ENCODE peak calls at places on chromosome 2, in four cellular contexts. X is cardiac fibroblast, A is astrocyte, E is HFF-Myc. S is an unnamed sample.

GRCh38 chr2:218396688-218397501 is 2.8 kb upstream of the CTDSP1 start:
- DNase-seq in X (peak), A (peak), E (no peak), S (peak)

GRCh38 chr2:9573840-9574239 is 18.2 kb upstream of the ADAM17 start:
- DNase-seq in A (no peak), E (no peak), X (no peak), S (no peak)

GRCh38 chr2:120787512-120788348 is 52.1 kb downstream of the GLI2 start:
- DNase-seq in E (no peak), A (no peak), X (no peak), S (no peak)

GRCh38 chr2:201448701-201449100 is 2.6 kb downstream of the TRAK2 start:
- DNase-seq in X (no peak), E (no peak), A (no peak), S (no peak)

GRCh38 chr2:226683196-226683595 is 116.4 kb downstream of the IRS1 start:
- DNase-seq in A (peak), E (no peak), X (peak), S (no peak)

GRCh38 chr2:237574894-237575868 is 8.8 kb downstream of the PRLH start:
- DNase-seq in X (peak), A (peak), E (no peak), S (no peak)

GRCh38 chr2:229719926-229720652 is 5.7 kb upstream of the DNER start:
- DNase-seq in E (no peak), A (peak), X (no peak), S (no peak)

GRCh38 chr2:19883971-19884720 is 17.6 kb downstream of the TTC32 start:
- DNase-seq in E (no peak), A (no peak), X (no peak), S (no peak)

GRCh38 chr2:100289020-100289419 is 33.3 kb downstream of the LONRF2 start:
- DNase-seq in E (no peak), A (no peak), X (no peak), S (no peak)

GRCh38 chr2:104443137-104443536 is 410.8 kb upstream of the POU3F3 start:
- DNase-seq in A (no peak), X (no peak), E (no peak), S (no peak)

GRCh38 chr2:240023792-240024191 is 1.4 kb downstream of the NDUFA10 start:
- DNase-seq in A (no peak), X (no peak), E (no peak), S (no peak)

GRCh38 chr2:191304939-191305875 is 60.0 kb downstream of the MYO1B start:
- DNase-seq in X (peak), E (peak), A (peak), S (peak)

GRCh38 chr2:69762513-69763494 is 20.9 kb downstream of the ANXA4 start:
- DNase-seq in E (no peak), A (no peak), X (no peak), S (no peak)

GRCh38 chr2:135701442-135701841 is 40.2 kb upstream of the UBXN4 start:
- DNase-seq in E (no peak), X (peak), A (peak), S (no peak)

GRCh38 chr2:130806370-130806769 is 30.3 kb upstream of the ARHGEF4 start:
- DNase-seq in X (no peak), E (no peak), A (no peak), S (peak)

GRCh38 chr2:190466819-190467444 is 58.8 kb downstream of the MFSD6 start:
- DNase-seq in E (peak), X (no peak), A (no peak), S (no peak)

GRCh38 chr2:135820003-135820618 is 16.9 kb downstream of the LCT start:
- DNase-seq in A (peak), X (no peak), E (no peak), S (no peak)

GRCh38 chr2:237726401-237726830 is 72.2 kb upstream of the RBM44 start:
- DNase-seq in A (peak), E (peak), X (peak), S (peak)

GRCh38 chr2:12197133-12197532 is 450.7 kb downstream of the LPIN1 start:
- DNase-seq in A (no peak), E (no peak), X (no peak), S (no peak)

GRCh38 chr2:241110607-241111442 is 8.7 kb upstream of the MTERF4 start:
- DNase-seq in A (no peak), E (no peak), X (no peak), S (no peak)

GRCh38 chr2:233961905-233962304 is 44.7 kb downstream of the TRPM8 start:
- DNase-seq in E (no peak), X (no peak), A (no peak), S (no peak)

GRCh38 chr2:101725515-101726192 is 28.1 kb downstream of the MAP4K4 start:
- DNase-seq in X (peak), A (no peak), E (no peak), S (no peak)

GRCh38 chr2:63777816-63778215 is 63.9 kb upstream of the UGP2 start:
- DNase-seq in E (no peak), X (no peak), A (no peak), S (no peak)

GRCh38 chr2:105344704-105345345 is 7.5 kb downstream of the C2orf49 start:
- DNase-seq in E (no peak), A (no peak), X (peak), S (no peak)

GRCh38 chr2:239313251-239313650 is 87.6 kb downstream of the HDAC4 start:
- DNase-seq in A (no peak), E (no peak), X (no peak), S (no peak)

GRCh38 chr2:172097557-172098131 is 5.1 kb downstream of the DLX2 start:
- DNase-seq in E (no peak), A (no peak), X (no peak), S (no peak)

GRCh38 chr2:237601453-237602116 is 11.1 kb upstream of the RAB17 start:
- DNase-seq in E (no peak), A (no peak), X (no peak), S (no peak)

GRCh38 chr2:70472256-70472905 is 81.2 kb downstream of the TGFA start:
- DNase-seq in E (no peak), X (peak), A (no peak), S (no peak)

GRCh38 chr2:230960026-230960425 is 35.0 kb upstream of the GPR55 start:
- DNase-seq in X (no peak), E (no peak), A (no peak), S (peak)

GRCh38 chr2:230964136-230964730 is 31.7 kb upstream of the SPATA3 start:
- DNase-seq in A (no peak), X (no peak), E (no peak), S (peak)

GRCh38 chr2:230957756-230958391 is 32.8 kb upstream of the GPR55 start:
- DNase-seq in X (no peak), E (no peak), A (no peak), S (no peak)

GRCh38 chr2:230958803-230959756 is 34.0 kb upstream of the GPR55 start:
- DNase-seq in A (no peak), X (no peak), E (no peak), S (peak)

GRCh38 chr2:230961091-230961491 is 34.8 kb upstream of the SPATA3 start:
- DNase-seq in A (peak), E (no peak), X (no peak), S (peak)
- H3K4me3 ChIP-seq in A (no peak), E (no peak), X (no peak), S (no peak)

GRCh38 chr2:40867829-40868228 is 415.9 kb upstream of the SLC8A1 start:
- DNase-seq in X (no peak), E (no peak), A (no peak), S (no peak)
- H3K4me3 ChIP-seq in X (no peak), E (no peak), A (no peak), S (no peak)

GRCh38 chr2:118761791-118762190 is 85.7 kb downstream of the EN1 start:
- DNase-seq in E (no peak), A (no peak), X (no peak), S (no peak)

GRCh38 chr2:118764855-118765254 is 82.6 kb downstream of the EN1 start:
- DNase-seq in A (no peak), E (no peak), X (no peak), S (no peak)

DNA sequence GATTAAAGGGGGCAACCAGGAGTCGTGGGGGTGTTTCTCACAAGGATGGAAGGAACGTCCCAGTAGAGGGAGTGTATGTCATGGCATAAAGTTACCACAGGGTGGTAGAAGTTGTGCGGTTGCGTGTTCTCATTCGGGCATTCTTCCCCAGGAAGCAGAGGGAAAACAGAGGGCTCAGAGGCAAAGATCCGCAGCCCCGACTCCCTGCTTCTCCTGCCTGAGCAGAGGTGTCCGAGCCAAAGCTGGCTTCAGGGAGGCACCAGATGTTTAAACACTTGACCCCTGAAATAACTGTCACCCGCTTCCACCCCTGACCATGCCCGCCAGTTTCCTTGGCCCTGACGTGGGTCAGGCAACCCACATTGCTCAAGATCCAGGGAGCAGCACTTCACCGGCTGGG is 83.7 kb downstream of the EN1 start:
- DNase-seq in E (no peak), A (peak), X (peak), S (no peak)
- H3K4me3 ChIP-seq in E (no peak), A (no peak), X (no peak), S (no peak)

DNA sequence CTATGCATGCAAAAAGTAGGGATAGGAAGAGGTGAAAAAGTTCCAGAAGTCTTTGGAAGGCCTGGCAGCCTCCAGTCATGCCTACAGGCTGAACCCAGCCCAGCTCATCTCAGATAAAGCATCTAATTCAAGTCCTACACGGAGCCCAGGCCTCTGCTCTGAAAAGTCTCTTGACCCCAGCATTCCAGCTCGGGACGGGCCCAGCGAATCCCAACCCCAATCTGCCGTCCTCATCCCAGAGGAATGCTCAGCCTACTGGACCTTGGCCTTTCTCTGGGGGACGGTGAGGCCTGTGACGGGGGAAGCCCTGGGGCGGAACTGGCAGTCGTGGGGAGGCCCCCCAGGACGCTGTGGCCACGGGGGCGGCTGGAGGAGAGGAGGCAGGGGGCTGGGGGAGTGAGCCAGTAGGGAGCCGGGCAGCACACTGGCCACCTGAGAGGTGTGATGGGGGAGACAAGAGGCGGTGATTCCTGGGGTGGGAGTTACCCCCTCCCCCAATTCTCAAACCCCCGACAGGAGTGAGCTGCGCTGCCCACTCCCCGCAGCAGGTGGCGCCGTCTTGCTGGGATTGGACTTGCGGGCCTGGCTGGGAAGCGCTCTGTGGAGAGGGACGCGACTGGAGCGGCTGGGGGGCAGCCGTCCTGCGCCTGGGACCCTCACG is 182.4 kb upstream of the HAAO start:
- DNase-seq in E (no peak), A (peak), X (peak), S (peak)
- H3K4me3 ChIP-seq in E (peak), A (peak), X (peak), S (no peak)

GRCh38 chr2:64930159-64930558 is 59.0 kb upstream of the SLC1A4 start:
- DNase-seq in X (no peak), A (no peak), E (no peak), S (no peak)
- H3K4me3 ChIP-seq in X (no peak), A (no peak), E (no peak), S (no peak)

GRCh38 chr2:46951290-46952064 is 35.9 kb upstream of the MCFD2 start:
- DNase-seq in E (no peak), A (no peak), X (no peak), S (no peak)
- H3K4me3 ChIP-seq in E (no peak), A (no peak), X (no peak), S (no peak)